ENCODE peak calls at places on chromosomes 1 and 21, in four cellular contexts. X is Panc1; S is lower leg skin; W is CD4-positive, CD25-positive, alpha-beta regulatory T cell. L is an unnamed sample.

GRCh38 chr1:206556047-206556747 is 48.9 kb downstream of the RASSF5 start:
- DNase-seq in X (no peak), S (no peak), W (peak; percentile 33), L (no peak)

GRCh38 chr1:219518168-219518905 is 94.6 kb downstream of the ZC3H11B start:
- DNase-seq in X (no peak), S (no peak), W (no peak), L (no peak)

GRCh38 chr1:204377800-204378608 is 18.3 kb upstream of the PLEKHA6 start:
- DNase-seq in X (no peak), S (no peak), W (peak; percentile 37), L (peak; percentile 56)

GRCh38 chr21:33975548-33976081 is 60.0 kb upstream of the ATP5PO start:
- DNase-seq in X (no peak), S (no peak), W (no peak), L (no peak)

GRCh38 chr1:6867688-6868370 is 82.6 kb downstream of the CAMTA1 start:
- DNase-seq in X (no peak), S (no peak), W (no peak), L (no peak)

GRCh38 chr21:42509239-42509638 is 4.4 kb upstream of the SLC37A1 start:
- DNase-seq in X (no peak), S (no peak), W (no peak), L (no peak)

GRCh38 chr1:43058545-43059360 is 100.1 kb upstream of the SLC2A1 start:
- DNase-seq in X (no peak), S (no peak), W (no peak), L (no peak)

GRCh38 chr1:22428672-22429071 is 23.0 kb upstream of the ZBTB40 start:
- DNase-seq in X (no peak), S (no peak), W (peak; percentile 38), L (no peak)

GRCh38 chr1:170483041-170483440 is 48.9 kb upstream of the GORAB start:
- DNase-seq in X (no peak), S (no peak), W (no peak), L (no peak)

GRCh38 chr1:52707927-52708655 is 9.9 kb upstream of the COA7 start:
- DNase-seq in X (no peak), S (no peak), W (no peak), L (no peak)

GRCh38 chr1:212485895-212486590 is 53.3 kb downstream of the NENF start:
- DNase-seq in X (peak; percentile 66), S (peak; percentile 62), W (no peak), L (peak; percentile 70)

GRCh38 chr1:42010381-42010780 is 91.7 kb upstream of the HIVEP3 start:
- DNase-seq in X (no peak), S (no peak), W (no peak), L (no peak)

GRCh38 chr21:44706026-44706705 is 5.2 kb downstream of the TSPEAR start:
- DNase-seq in X (no peak), S (no peak), W (no peak), L (no peak)

GRCh38 chr1:155499953-155500621 is 62.5 kb downstream of the ASH1L start:
- DNase-seq in X (no peak), S (no peak), W (no peak), L (no peak)

GRCh38 chr1:244603498-244603897 is 49.4 kb upstream of the DESI2 start:
- DNase-seq in X (no peak), S (no peak), W (peak; percentile 49), L (no peak)

GRCh38 chr1:219283541-219283940 is 109.9 kb downstream of the LYPLAL1 start:
- DNase-seq in X (no peak), S (no peak), W (no peak), L (no peak)

GRCh38 chr1:207938016-207938415 is 27.1 kb upstream of the CD34 start:
- DNase-seq in X (peak; percentile 85), S (no peak), W (no peak), L (no peak)

GRCh38 chr1:44808938-44809917 is 905 bp downstream of the BTBD19 start:
- DNase-seq in X (no peak), S (peak; percentile 62), W (peak; percentile 91), L (no peak)

GRCh38 chr1:223486366-223486765 is 93.2 kb downstream of the CCDC185 start:
- DNase-seq in X (no peak), S (no peak), W (no peak), L (no peak)

GRCh38 chr1:25027876-25028586 is 98.0 kb upstream of the RUNX3 start:
- DNase-seq in X (no peak), S (no peak), W (no peak), L (no peak)

GRCh38 chr1:6958407-6958806 is 173.2 kb downstream of the CAMTA1 start:
- DNase-seq in X (no peak), S (no peak), W (no peak), L (no peak)

GRCh38 chr1:204828352-204828850 is 42.3 kb upstream of the NFASC start:
- DNase-seq in X (no peak), S (no peak), W (no peak), L (peak; percentile 86)

GRCh38 chr1:59163268-59164092 is 133.4 kb upstream of the FGGY start:
- DNase-seq in X (no peak), S (no peak), W (no peak), L (no peak)

DNA sequence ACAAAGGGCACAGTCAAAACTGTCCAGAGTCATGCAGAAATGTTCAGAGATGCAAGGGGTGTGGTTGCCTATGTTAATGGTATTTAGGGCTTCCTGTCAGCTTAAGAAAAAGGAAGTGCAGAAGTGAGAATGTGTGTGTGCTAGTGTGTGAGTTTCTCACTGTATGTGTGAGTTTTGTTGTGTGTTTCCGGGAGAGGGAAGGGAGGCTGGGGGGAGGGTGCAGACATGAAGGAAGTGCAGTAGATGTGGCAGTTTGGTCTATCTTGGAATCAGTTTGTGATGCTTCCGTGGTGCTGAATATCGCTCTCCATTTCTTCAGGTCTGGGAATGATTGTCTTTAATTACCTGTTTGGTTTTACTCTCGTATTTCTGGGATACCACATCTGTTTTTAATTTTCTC is 16.5 kb upstream of the ATP6V1G3 start:
- DNase-seq in X (no peak), S (peak; percentile 51), W (peak; percentile 79), L (no peak)
- H3K4me3 ChIP-seq in X (no peak overlapping the region), S (no peak overlapping the region), W (peak overlapping the region; percentile 68), L (no peak overlapping the region)

GRCh38 chr1:165875171-165875570 is 47.8 kb downstream of the UCK2 start:
- DNase-seq in X (no peak), S (no peak), W (no peak), L (no peak)

GRCh38 chr1:165874643-165875042 is 47.2 kb downstream of the UCK2 start:
- DNase-seq in X (no peak), S (no peak), W (no peak), L (no peak)

GRCh38 chr1:165869343-165869742 is 41.9 kb downstream of the UCK2 start:
- DNase-seq in X (no peak), S (no peak), W (no peak), L (no peak)

GRCh38 chr1:165873481-165873880 is 46.1 kb downstream of the UCK2 start:
- DNase-seq in X (no peak), S (no peak), W (no peak), L (no peak)

DNA sequence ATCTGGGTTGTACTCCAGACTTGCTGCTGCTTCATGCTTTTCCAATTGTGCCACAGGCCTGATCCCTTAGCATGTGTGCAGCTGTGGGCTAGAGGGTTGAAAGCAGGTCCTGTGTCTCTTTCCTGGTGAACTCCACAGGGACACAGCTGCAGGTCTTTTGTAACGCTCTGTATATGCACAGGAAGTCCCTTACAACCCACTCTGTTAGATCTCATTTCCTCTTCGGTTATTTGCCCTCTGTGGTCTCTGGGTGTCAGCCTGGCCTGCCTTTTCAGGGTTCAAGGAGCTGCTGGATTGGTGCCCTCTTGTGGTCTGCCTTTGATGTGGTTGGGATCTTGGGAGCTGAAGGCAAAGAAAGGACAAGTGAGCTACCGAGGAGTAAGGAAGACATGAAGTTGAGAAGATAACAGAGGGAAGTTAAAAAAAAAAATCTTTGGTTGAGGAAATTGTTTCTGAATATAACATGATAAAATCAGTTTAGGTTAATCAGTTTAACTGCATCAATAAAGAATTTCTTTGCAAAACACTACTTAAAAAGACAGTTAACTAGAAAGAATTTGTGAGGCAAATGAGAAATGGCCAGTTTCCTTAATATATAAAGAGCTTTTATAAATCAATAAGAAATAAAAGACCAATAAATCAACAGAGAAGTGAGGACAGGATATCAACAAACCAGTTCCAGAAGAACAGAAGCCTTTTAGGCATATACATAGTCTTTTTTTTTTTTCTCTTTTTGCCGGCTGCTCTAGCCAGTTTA is 44.1 kb downstream of the UCK2 start:
- DNase-seq in X (no peak), S (no peak), W (peak; percentile 56), L (no peak)
- H3K4me3 ChIP-seq in X (no peak overlapping the region), S (no peak overlapping the region), W (peak overlapping the region; percentile 65), L (no peak overlapping the region)

GRCh38 chr1:3504823-3505155 is 50.3 kb downstream of the ARHGEF16 start:
- DNase-seq in X (no peak), S (no peak), W (no peak), L (no peak)
- H3K4me3 ChIP-seq in X (no peak overlapping the region), S (no peak overlapping the region), W (no peak overlapping the region), L (no peak overlapping the region)

GRCh38 chr1:111988377-111988742 is 1.1 kb downstream of the KCND3 start:
- DNase-seq in X (no peak), S (no peak), W (no peak), L (no peak)

GRCh38 chr1:111990026-111990877 is 784 bp upstream of the KCND3 start:
- DNase-seq in X (no peak), S (no peak), W (no peak), L (no peak)

GRCh38 chr1:111990878-111991760 is 1.7 kb upstream of the KCND3 start:
- DNase-seq in X (no peak), S (peak; percentile 40), W (no peak), L (peak; percentile 73)

GRCh38 chr1:111988743-111989453 is 570 bp downstream of the KCND3 start:
- DNase-seq in X (no peak), S (peak; percentile 16), W (no peak), L (no peak)

DNA sequence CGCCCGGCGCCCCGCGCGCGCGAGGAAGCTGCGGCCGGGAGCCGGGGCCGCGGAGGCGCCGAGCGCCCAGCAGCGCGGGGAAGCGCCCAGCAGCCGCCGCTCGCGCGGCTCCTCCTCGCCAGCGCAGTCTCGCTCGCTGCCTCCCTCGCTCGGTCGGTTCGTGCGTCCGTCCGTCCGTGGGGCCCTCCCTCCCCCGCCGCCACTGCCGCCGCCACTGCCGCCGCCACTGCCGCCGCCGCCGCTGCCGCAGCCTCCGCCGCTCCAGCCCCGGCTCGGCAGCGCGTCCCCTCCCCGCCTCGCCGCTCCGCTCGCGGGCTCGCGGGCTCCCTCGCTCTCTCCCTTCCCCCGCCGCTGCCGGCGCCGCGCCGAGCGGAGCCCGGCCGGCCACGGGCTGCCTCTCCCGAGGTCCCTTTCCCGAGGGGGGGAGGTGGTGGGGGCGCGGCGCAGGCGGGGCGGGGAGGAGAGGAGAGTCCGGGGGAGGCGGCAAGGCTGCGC is at the start of gene KCND3:
- DNase-seq in X (no peak), S (no peak), W (no peak), L (peak; percentile 47)
- H3K4me3 ChIP-seq in X (peak within 1 kb of the TSS; percentile 35), S (peak within 1 kb of the TSS; percentile 44), W (no peak within 1 kb of the TSS), L (peak within 1 kb of the TSS; percentile 73)